ENCODE peak calls at places on chromosomes 5 and 9, in seven cellular contexts. E is H9, K is fibroblast of lung, V is mesendoderm, Y is mammary epithelial cell, X is GM23248, O is endothelial cell of umbilical vein. A is an unnamed sample.

GRCh38 chr5:62354028-62354874 is 48.2 kb downstream of the KIF2A start:
- DNase-seq in V (peak; percentile 41), K (peak; percentile 74), X (peak; percentile 81), E (no peak), Y (peak; percentile 40), O (peak; percentile 76), A (peak; percentile 83)

GRCh38 chr9:136558373-136558772 is 12.5 kb upstream of the NOTCH1 start:
- DNase-seq in V (no peak), K (no peak), Y (peak; percentile 49), E (no peak), X (no peak), O (no peak), A (no peak)

GRCh38 chr5:113043491-113043931 is 66.9 kb downstream of the DCP2 start:
- DNase-seq in Y (no peak), K (peak; percentile 47), V (no peak), X (peak; percentile 40), O (peak; percentile 17), E (peak; percentile 72), A (no peak)

GRCh38 chr5:168017313-168017712 is 274.1 kb upstream of the WWC1 start:
- DNase-seq in V (no peak), X (no peak), O (no peak), E (no peak), Y (no peak), K (no peak), A (no peak)

GRCh38 chr9:133981589-133981957 is 10.6 kb downstream of the VAV2 start:
- DNase-seq in X (no peak), V (no peak), E (no peak), Y (no peak), O (no peak), K (no peak), A (no peak)

GRCh38 chr5:1105350-1106265 is 6.3 kb downstream of the SLC12A7 start:
- DNase-seq in Y (no peak), K (no peak), V (no peak), O (no peak), X (no peak), E (no peak), A (no peak)

GRCh38 chr5:176810084-176810597 is at the start of gene UNC5A:
- DNase-seq in X (no peak), V (peak; percentile 73), K (peak; percentile 20), O (peak; percentile 16), E (peak; percentile 74), Y (peak; percentile 62), A (peak; percentile 48)

GRCh38 chr9:94918038-94918753 is 191.7 kb downstream of the AOPEP start:
- DNase-seq in V (no peak), O (no peak), E (peak; percentile 12), X (no peak), K (no peak), Y (no peak), A (no peak)

GRCh38 chr9:84670106-84670800 is 724 bp downstream of the NTRK2 start:
- DNase-seq in V (peak; percentile 56), K (no peak), Y (no peak), O (no peak), E (peak; percentile 70), X (peak; percentile 24), A (peak; percentile 1)

GRCh38 chr9:105858877-105859276 is 164.5 kb downstream of the TMEM38B start:
- DNase-seq in K (no peak), V (no peak), Y (no peak), E (no peak), X (no peak), O (no peak), A (no peak)

GRCh38 chr9:14238518-14238917 is 75.4 kb downstream of the NFIB start:
- DNase-seq in E (peak; percentile 33), K (peak; percentile 39), X (peak; percentile 43), Y (peak; percentile 88), O (peak; percentile 98), V (peak; percentile 95), A (peak; percentile 46)

GRCh38 chr9:16730162-16730561 is 140.3 kb downstream of the BNC2 start:
- DNase-seq in K (no peak), Y (no peak), X (no peak), V (peak; percentile 52), E (no peak), O (no peak), A (no peak)

GRCh38 chr5:94747371-94747770 is 128.9 kb downstream of the SLF1 start:
- DNase-seq in O (no peak), K (no peak), X (no peak), V (no peak), E (no peak), Y (no peak), A (no peak)

GRCh38 chr5:172760933-172761332 is 10.1 kb downstream of the DUSP1 start:
- DNase-seq in V (no peak), X (no peak), O (no peak), Y (no peak), K (no peak), E (no peak), A (no peak)

GRCh38 chr9:30932226-30932625 is 1452.2 kb upstream of the ACO1 start:
- DNase-seq in Y (peak; percentile 45), V (no peak), X (peak; percentile 4), E (no peak), O (no peak), K (no peak), A (peak; percentile 0)

GRCh38 chr5:13866792-13867191 is 77.7 kb downstream of the DNAH5 start:
- DNase-seq in V (peak; percentile 48), O (peak; percentile 18), K (peak; percentile 5), X (peak; percentile 55), Y (peak; percentile 19), E (no peak), A (peak; percentile 59)

GRCh38 chr5:172284275-172284971 is 859 bp upstream of the UBTD2 start:
- DNase-seq in X (peak; percentile 61), V (peak; percentile 65), Y (no peak), E (no peak), K (no peak), O (peak; percentile 25), A (peak; percentile 59)

GRCh38 chr5:169686137-169686536 is 49.1 kb downstream of the DOCK2 start:
- DNase-seq in E (no peak), Y (no peak), V (no peak), K (no peak), O (no peak), X (no peak), A (no peak)

GRCh38 chr9:74935008-74935407 is 17.7 kb downstream of the C9orf40 start:
- DNase-seq in O (no peak), X (peak; percentile 4), Y (peak; percentile 5), K (no peak), V (no peak), E (no peak), A (peak; percentile 6)

GRCh38 chr5:116576043-116576713 is 1.6 kb upstream of the SEMA6A start:
- DNase-seq in E (peak; percentile 93), K (peak; percentile 68), V (peak; percentile 95), Y (peak; percentile 58), O (peak; percentile 72), X (peak; percentile 63), A (peak; percentile 63)

GRCh38 chr9:128628471-128629048 is 28.1 kb downstream of the DYNC2I2 start:
- DNase-seq in X (peak; percentile 28), Y (no peak), O (no peak), K (no peak), V (peak; percentile 37), E (no peak), A (no peak)

GRCh38 chr9:33426843-33427293 is 20.5 kb downstream of the AQP3 start:
- DNase-seq in Y (no peak), E (no peak), O (no peak), V (no peak), K (no peak), X (no peak), A (no peak)
- H3K9ac ChIP-seq in Y (no peak overlapping the region), E (no peak overlapping the region), O (no peak overlapping the region), V (no peak overlapping the region), K (no peak overlapping the region), X (no peak overlapping the region), A (no peak overlapping the region)

GRCh38 chr9:115191667-115192066 is 73.7 kb upstream of the TNC start:
- DNase-seq in X (no peak), Y (no peak), K (no peak), E (no peak), O (no peak), V (no peak), A (no peak)
- H3K9ac ChIP-seq in X (no peak overlapping the region), Y (no peak overlapping the region), K (no peak overlapping the region), E (no peak overlapping the region), O (no peak overlapping the region), V (no peak overlapping the region), A (no peak overlapping the region)

GRCh38 chr5:149485655-149486615 is 65.3 kb downstream of the CSNK1A1 start:
- DNase-seq in Y (peak; percentile 99), X (peak; percentile 99), V (peak; percentile 71), E (no peak), O (peak; percentile 98), K (peak; percentile 99), A (peak; percentile 93)
- H3K9ac ChIP-seq in Y (peak overlapping the region; percentile 76), X (peak overlapping the region; percentile 84), V (no peak overlapping the region), E (no peak overlapping the region), O (peak overlapping the region; percentile 53), K (peak overlapping the region; percentile 44), A (peak overlapping the region; percentile 64)

GRCh38 chr9:131676431-131676972 is 63.4 kb downstream of the RAPGEF1 start:
- DNase-seq in Y (no peak), V (no peak), E (no peak), O (no peak), X (peak; percentile 28), K (no peak), A (peak; percentile 24)
- H3K9ac ChIP-seq in Y (no peak overlapping the region), V (no peak overlapping the region), E (no peak overlapping the region), O (peak overlapping the region; percentile 46), X (peak overlapping the region; percentile 72), K (peak overlapping the region; percentile 22), A (peak overlapping the region; percentile 82)

DNA sequence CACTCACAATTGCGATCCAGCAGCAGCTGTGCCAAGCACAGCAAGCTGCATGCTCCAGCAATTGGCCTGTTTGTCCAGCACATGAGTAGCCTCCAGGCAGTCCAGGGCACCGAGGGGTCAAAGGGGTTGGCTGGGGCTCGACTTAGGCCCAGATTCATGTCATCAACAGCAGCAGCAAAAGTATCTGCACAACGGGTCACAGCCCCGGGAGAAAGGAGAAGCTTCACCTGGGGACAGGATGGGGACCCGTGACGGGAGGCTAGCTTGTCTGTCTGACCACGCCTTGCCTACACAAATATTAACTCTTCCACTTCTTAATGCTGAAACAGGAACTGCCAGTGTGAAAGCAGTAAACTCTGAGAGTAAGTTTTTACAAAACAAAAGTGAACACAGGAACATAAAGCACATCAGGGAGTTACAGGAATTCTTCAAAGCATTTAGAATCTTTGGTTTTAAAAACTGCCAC is 191.2 kb downstream of the PIK3R1 start:
- DNase-seq in X (no peak), V (no peak), O (no peak), E (no peak), K (no peak), Y (no peak), A (no peak)
- H3K9ac ChIP-seq in X (no peak overlapping the region), V (no peak overlapping the region), O (no peak overlapping the region), E (no peak overlapping the region), K (no peak overlapping the region), Y (no peak overlapping the region), A (peak overlapping the region; percentile 29)

DNA sequence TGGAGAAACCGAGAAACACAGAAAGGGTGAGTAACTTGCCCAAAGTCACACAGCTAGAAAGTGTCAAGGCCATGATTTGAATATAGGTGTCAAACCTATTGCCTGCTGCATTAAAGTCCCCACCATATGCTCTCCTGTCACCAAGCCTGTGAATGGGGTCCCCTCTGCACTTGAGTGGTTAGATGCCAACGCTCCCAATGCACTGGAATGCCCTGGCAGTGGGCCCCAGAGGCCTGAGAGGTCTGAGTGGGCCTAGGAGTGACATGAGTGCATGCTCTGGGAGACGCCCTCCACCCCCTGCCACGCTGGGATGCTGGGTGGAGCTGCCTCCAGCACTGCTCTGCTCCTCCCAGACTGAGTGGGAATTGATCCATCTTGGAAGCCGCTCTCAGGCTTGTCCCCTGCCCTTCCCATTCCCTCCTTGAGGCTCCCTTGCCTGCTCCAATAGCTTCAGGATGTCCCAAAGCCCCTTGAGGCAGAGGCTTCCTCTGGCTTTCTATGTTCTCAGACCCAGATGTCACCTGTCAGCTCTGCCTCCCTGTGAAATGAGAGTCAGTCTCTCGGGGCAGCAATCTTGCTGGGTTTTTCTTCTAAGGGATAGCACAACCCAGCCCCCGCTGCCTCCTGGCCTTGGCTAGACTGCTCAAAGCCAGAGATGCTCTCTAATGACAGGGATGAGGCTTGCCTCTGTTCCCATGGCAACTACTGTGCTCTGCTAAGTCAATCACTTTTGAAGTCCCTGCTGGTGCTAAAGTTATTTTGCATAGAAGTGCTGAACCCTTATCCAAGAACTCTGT is 6.6 kb upstream of the ARSI start:
- DNase-seq in K (no peak), X (peak; percentile 13), Y (no peak), V (peak; percentile 63), O (no peak), E (no peak), A (no peak)
- H3K9ac ChIP-seq in K (no peak overlapping the region), X (no peak overlapping the region), Y (no peak overlapping the region), V (no peak overlapping the region), O (no peak overlapping the region), E (no peak overlapping the region), A (no peak overlapping the region)